ENCODE peak calls at places on chromosomes 3 and 15, in ten cellular contexts. K, M, B, V, R, N, Z, D, P and U are unnamed samples. For H3K27me3, the result is how much of the 10 kb centered on the place peaks cover.

GRCh38 chr15:33963831-33964664 is 4.2 kb upstream of the CHRM5 start:
- DNase-seq in K (no peak), M (no peak), B (no peak), V (no peak), R (no peak), N (peak), Z (no peak), D (no peak), P (no peak), U (no peak)

GRCh38 chr3:127049390-127049789 is 66.5 kb downstream of the PLXNA1 start:
- DNase-seq in K (no peak), M (no peak), B (no peak), V (no peak), R (no peak), N (no peak), Z (no peak), D (no peak), P (no peak), U (no peak)

GRCh38 chr15:51322622-51323296 is 15.6 kb downstream of the CYP19A1 start:
- DNase-seq in K (no peak), M (peak), B (peak), V (no peak), R (peak), N (no peak), Z (no peak), D (no peak), P (peak), U (no peak)

GRCh38 chr3:18499256-18499655 is 74.1 kb upstream of the SATB1 start:
- DNase-seq in K (peak), M (no peak), B (no peak), V (no peak), R (no peak), N (no peak), Z (no peak), D (no peak), P (peak), U (no peak)

GRCh38 chr3:25581823-25582222 is 82.9 kb downstream of the TOP2B start:
- DNase-seq in K (no peak), M (no peak), B (no peak), V (no peak), R (no peak), N (no peak), Z (no peak), D (no peak), P (no peak), U (no peak)

GRCh38 chr3:44175070-44175469 is 66.6 kb upstream of the TOPAZ1 start:
- DNase-seq in K (no peak), M (no peak), B (no peak), V (no peak), R (no peak), N (no peak), Z (no peak), D (no peak), P (no peak), U (no peak)

GRCh38 chr3:132292062-132292461 is 25.1 kb upstream of the ACP3 start:
- DNase-seq in K (no peak), M (no peak), B (no peak), V (no peak), R (no peak), N (no peak), Z (no peak), D (no peak), P (no peak), U (no peak)

GRCh38 chr3:112813723-112814171 is 32.9 kb downstream of the CD200R1L start:
- DNase-seq in K (peak), M (no peak), B (no peak), V (no peak), R (no peak), N (peak), Z (no peak), D (peak), P (no peak), U (no peak)

GRCh38 chr3:179321585-179322322 is 1.1 kb upstream of the ZNF639 start:
- DNase-seq in K (no peak), M (no peak), B (no peak), V (peak), R (no peak), N (peak), Z (no peak), D (no peak), P (peak), U (no peak)

GRCh38 chr15:56243774-56244236 is at the start of gene RFX7:
- DNase-seq in K (peak), M (peak), B (peak), V (peak), R (peak), N (peak), Z (peak), D (no peak), P (peak), U (peak)

GRCh38 chr3:36707623-36708409 is 56.5 kb downstream of the DCLK3 start:
- DNase-seq in K (no peak), M (no peak), B (no peak), V (no peak), R (no peak), N (peak), Z (no peak), D (no peak), P (no peak), U (no peak)

GRCh38 chr3:174495231-174495755 is 363.8 kb upstream of the NAALADL2 start:
- DNase-seq in K (no peak), M (no peak), B (no peak), V (no peak), R (no peak), N (peak), Z (no peak), D (no peak), P (no peak), U (no peak)

GRCh38 chr3:127722928-127723603 is 50.3 kb downstream of the ABTB1 start:
- DNase-seq in K (no peak), M (peak), B (no peak), V (no peak), R (no peak), N (peak), Z (no peak), D (no peak), P (no peak), U (no peak)

GRCh38 chr3:14889188-14889587 is 58.2 kb upstream of the NR2C2 start:
- DNase-seq in K (no peak), M (no peak), B (no peak), V (no peak), R (no peak), N (no peak), Z (no peak), D (no peak), P (no peak), U (no peak)

GRCh38 chr3:14886101-14886500 is 61.3 kb upstream of the NR2C2 start:
- DNase-seq in K (no peak), M (no peak), B (no peak), V (no peak), R (no peak), N (no peak), Z (no peak), D (no peak), P (no peak), U (no peak)

GRCh38 chr3:14884665-14885064 is 62.7 kb upstream of the NR2C2 start:
- DNase-seq in K (no peak), M (no peak), B (no peak), V (no peak), R (no peak), N (no peak), Z (no peak), D (no peak), P (no peak), U (no peak)

GRCh38 chr3:14883226-14883625 is 64.2 kb upstream of the NR2C2 start:
- DNase-seq in K (no peak), M (no peak), B (no peak), V (no peak), R (no peak), N (no peak), Z (no peak), D (no peak), P (no peak), U (no peak)

GRCh38 chr3:14885307-14885706 is 62.1 kb upstream of the NR2C2 start:
- DNase-seq in K (no peak), M (no peak), B (no peak), V (no peak), R (no peak), N (no peak), Z (no peak), D (no peak), P (no peak), U (no peak)
- H3K27me3 ChIP-seq in K (under half), M (under half), B (under half), V (under half), R (under half), N (under half), Z (under half), D (under half), P (under half), U (under half)

GRCh38 chr15:87038404-87038803 is 958.7 kb downstream of the AGBL1 start:
- DNase-seq in K (no peak), M (no peak), B (no peak), V (no peak), R (no peak), N (no peak), Z (no peak), D (no peak), P (no peak), U (no peak)

GRCh38 chr15:87034886-87035285 is 955.2 kb downstream of the AGBL1 start:
- DNase-seq in K (no peak), M (no peak), B (no peak), V (no peak), R (no peak), N (no peak), Z (no peak), D (no peak), P (no peak), U (no peak)

GRCh38 chr15:87032291-87032690 is 952.6 kb downstream of the AGBL1 start:
- DNase-seq in K (no peak), M (no peak), B (no peak), V (no peak), R (no peak), N (no peak), Z (no peak), D (no peak), P (no peak), U (no peak)

GRCh38 chr15:87031545-87032230 is 952.0 kb downstream of the AGBL1 start:
- DNase-seq in K (no peak), M (no peak), B (no peak), V (no peak), R (no peak), N (no peak), Z (no peak), D (no peak), P (no peak), U (no peak)

DNA sequence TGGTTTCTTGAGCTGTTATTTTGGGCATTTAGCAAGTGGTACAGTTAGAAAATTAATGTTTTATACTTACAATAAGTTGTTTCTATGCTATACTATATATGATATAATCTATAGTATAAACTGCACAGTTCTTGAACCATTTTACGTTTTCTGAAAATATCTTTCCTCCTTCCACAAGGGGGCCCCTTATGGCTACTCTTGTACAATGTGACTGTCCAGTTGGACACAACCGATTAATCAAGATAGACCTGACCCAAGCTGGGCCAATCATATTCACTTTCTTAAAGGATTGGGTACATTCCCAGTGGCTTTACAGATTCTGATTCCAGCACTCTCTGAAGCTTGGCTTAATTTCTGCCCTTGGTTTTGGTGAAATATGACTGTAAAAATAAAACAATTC is 953.4 kb downstream of the AGBL1 start:
- DNase-seq in K (no peak), M (no peak), B (no peak), V (no peak), R (no peak), N (no peak), Z (no peak), D (no peak), P (no peak), U (no peak)
- TF ChIP-seq CTCF in K (no peak), M (peak), B (peak), V (no peak), R (no peak), N (peak), Z (peak), D (peak), P (no peak), U (no peak)

GRCh38 chr15:95416576-95416975 is 913.9 kb upstream of the NR2F2 start:
- DNase-seq in K (no peak), M (no peak), B (no peak), V (no peak), R (no peak), N (no peak), Z (no peak), D (no peak), P (no peak), U (no peak)
- H3K27me3 ChIP-seq in K (under half), M (under half), B (under half), V (under half), R (under half), N (under half), Z (under half), D (under half), P (under half), U (under half)

DNA sequence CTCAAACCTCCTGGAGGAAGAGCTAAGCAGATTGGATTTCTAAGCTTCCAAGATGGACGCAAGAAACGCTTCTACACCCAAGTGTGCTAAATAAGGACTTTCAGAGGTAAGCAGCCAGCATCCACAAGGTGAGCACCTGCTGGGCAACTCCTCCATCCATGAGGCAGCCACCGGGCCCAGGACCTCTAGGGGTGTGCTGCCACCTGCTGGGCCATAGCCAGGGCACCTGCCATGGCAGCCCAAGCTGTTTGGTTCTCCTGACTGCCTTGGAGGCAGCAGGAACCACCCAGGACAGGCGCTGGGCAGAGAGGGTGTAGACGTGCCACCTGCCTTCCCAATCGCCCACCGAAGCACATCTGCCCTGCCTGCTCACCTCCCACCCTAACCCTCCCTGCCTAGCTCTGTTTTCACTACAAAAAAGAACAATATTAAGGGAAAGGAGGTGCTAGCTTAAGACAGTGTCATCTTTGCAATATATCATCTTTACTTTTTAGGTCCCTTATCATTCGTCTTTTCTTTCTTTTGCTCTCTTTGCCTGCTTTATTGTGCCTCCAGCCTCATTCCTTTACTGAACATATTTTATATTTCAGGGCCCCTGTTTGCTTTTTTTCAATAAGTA is 12.9 kb downstream of the C15orf62 start:
- DNase-seq in K (peak), M (no peak), B (no peak), V (peak), R (peak), N (no peak), Z (no peak), D (no peak), P (peak), U (no peak)
- TF ChIP-seq CTCF in K (peak), M (peak), B (peak), V (peak), R (peak), N (peak), Z (peak), D (peak), P (peak), U (peak)

GRCh38 chr3:184596886-184597575 is 35.4 kb downstream of the EPHB3 start:
- DNase-seq in K (no peak), M (no peak), B (no peak), V (no peak), R (no peak), N (no peak), Z (no peak), D (no peak), P (no peak), U (no peak)

GRCh38 chr3:184596233-184596632 is 34.6 kb downstream of the EPHB3 start:
- DNase-seq in K (no peak), M (no peak), B (no peak), V (no peak), R (no peak), N (no peak), Z (no peak), D (no peak), P (no peak), U (no peak)

GRCh38 chr3:184593923-184594303 is 32.3 kb downstream of the EPHB3 start:
- DNase-seq in K (no peak), M (no peak), B (no peak), V (no peak), R (no peak), N (no peak), Z (no peak), D (no peak), P (no peak), U (no peak)

GRCh38 chr3:184594386-184595035 is 32.9 kb downstream of the EPHB3 start:
- DNase-seq in K (no peak), M (no peak), B (no peak), V (no peak), R (no peak), N (no peak), Z (no peak), D (no peak), P (no peak), U (no peak)

GRCh38 chr3:184595726-184596125 is 34.1 kb downstream of the EPHB3 start:
- DNase-seq in K (no peak), M (no peak), B (no peak), V (no peak), R (no peak), N (no peak), Z (no peak), D (no peak), P (no peak), U (no peak)
- H3K27me3 ChIP-seq in K (under half), M (under half), B (under half), V (under half), R (under half), N (under half), Z (under half), D (under half), P (under half), U (under half)

GRCh38 chr3:190458040-190458439 is 8.3 kb upstream of the TMEM207 start:
- DNase-seq in K (no peak), M (no peak), B (no peak), V (no peak), R (no peak), N (no peak), Z (no peak), D (no peak), P (no peak), U (no peak)
- TF ChIP-seq CTCF in K (no peak), M (no peak), B (no peak), V (no peak), R (no peak), N (peak), Z (no peak), D (no peak), P (no peak), U (no peak)

DNA sequence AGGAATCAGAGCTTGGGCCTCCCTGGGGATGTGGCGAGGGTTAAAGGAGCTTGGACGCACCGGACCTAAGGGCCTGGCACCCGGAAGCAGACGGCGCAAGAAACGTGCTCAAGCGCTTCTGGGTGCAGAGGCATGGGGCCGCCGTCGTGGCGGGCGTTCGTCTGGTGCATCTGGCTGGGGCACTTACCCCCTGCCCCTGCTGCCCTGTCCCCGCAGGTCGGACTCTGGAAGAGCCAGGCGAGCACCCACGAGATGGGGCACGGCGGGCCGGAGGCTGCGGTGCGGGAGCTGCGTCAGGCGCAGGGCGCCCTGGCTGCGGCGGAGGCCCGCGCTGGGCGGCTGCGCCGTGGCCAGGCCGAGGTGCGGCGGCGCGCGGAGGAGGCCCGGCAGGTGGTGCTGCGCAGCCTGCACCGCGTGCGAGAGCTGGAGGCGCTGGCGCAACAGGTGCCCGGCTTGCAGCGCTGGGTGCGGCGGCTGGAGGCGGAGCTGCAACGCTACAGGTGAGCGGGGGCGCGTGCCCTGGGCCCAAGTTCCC is 2.5 kb downstream of the EFCC1 start:
- DNase-seq in K (no peak), M (no peak), B (no peak), V (peak), R (peak), N (no peak), Z (no peak), D (no peak), P (peak), U (no peak)
- H3K27me3 ChIP-seq in K (under half), M (half or more), B (half or more), V (under half), R (under half), N (half or more), Z (half or more), D (under half), P (under half), U (half or more)

GRCh38 chr15:47407692-47408091 is 309.6 kb upstream of the SEMA6D start:
- DNase-seq in K (no peak), M (no peak), B (no peak), V (no peak), R (no peak), N (no peak), Z (no peak), D (no peak), P (no peak), U (no peak)
- TF ChIP-seq CTCF in K (no peak), M (no peak), B (no peak), V (no peak), R (no peak), N (no peak), Z (no peak), D (no peak), P (no peak), U (no peak)